ENCODE peak calls at places on chromosomes 6 and 20, in ten cellular contexts. M is NB4, T is heart left ventricle, U is ovary, D is spleen, S is Peyer's patch, H is HCT116, K is GM12878, C is stomach, R is esophagus squamous epithelium. Y is an unnamed sample.

GRCh38 chr20:63658749-63659187 is 656 bp downstream of the RTEL1 start:
- DNase-seq in R (no peak), C (no peak), T (no peak), H (no peak), S (no peak), K (no peak), M (peak), U (no peak), D (peak), Y (no peak)

GRCh38 chr6:9690388-9690787 is 724.5 kb downstream of the TFAP2A start:
- DNase-seq in T (no peak), D (no peak), H (no peak), K (no peak), R (no peak), U (no peak), M (no peak), S (no peak), C (no peak), Y (no peak)

GRCh38 chr6:7910654-7911344 is at the start of gene TXNDC5:
- DNase-seq in R (no peak), K (no peak), U (peak), T (peak), M (peak), H (no peak), C (peak), S (peak), D (peak), Y (peak)

GRCh38 chr6:2714359-2714895 is 36.3 kb downstream of the MYLK4 start:
- DNase-seq in S (no peak), K (no peak), C (no peak), U (peak), D (no peak), H (no peak), R (no peak), T (no peak), M (no peak), Y (no peak)

GRCh38 chr6:169738204-169738971 is 13.0 kb downstream of the DYNLT2 start:
- DNase-seq in D (no peak), H (no peak), R (no peak), T (peak), S (no peak), C (no peak), M (peak), K (no peak), U (no peak), Y (no peak)

GRCh38 chr6:28218312-28219248 is 6.5 kb upstream of the ZSCAN9 start:
- DNase-seq in K (no peak), D (peak), T (peak), S (peak), H (no peak), R (no peak), C (peak), M (peak), U (peak), Y (peak)

GRCh38 chr6:75207211-75207984 is 1.5 kb upstream of the COL12A1 start:
- DNase-seq in S (no peak), R (no peak), K (no peak), U (peak), D (peak), T (peak), C (no peak), H (no peak), M (no peak), Y (no peak)

GRCh38 chr6:90860822-90861601 is 274.1 kb upstream of the MAP3K7 start:
- DNase-seq in M (peak), K (no peak), S (no peak), H (no peak), U (no peak), C (no peak), D (no peak), R (no peak), T (no peak), Y (no peak)

GRCh38 chr6:133553652-133554051 is 312.5 kb downstream of the EYA4 start:
- DNase-seq in C (peak), S (no peak), H (peak), K (no peak), M (peak), T (no peak), R (no peak), U (peak), D (no peak), Y (no peak)

GRCh38 chr6:133241088-133241900 is at the start of gene EYA4:
- DNase-seq in C (no peak), R (no peak), H (no peak), T (peak), D (peak), U (no peak), S (no peak), M (no peak), K (no peak), Y (no peak)

GRCh38 chr20:62022575-62023139 is 43.0 kb downstream of the TAF4 start:
- DNase-seq in U (no peak), C (no peak), R (no peak), S (no peak), H (no peak), T (no peak), M (no peak), K (no peak), D (no peak), Y (no peak)

GRCh38 chr6:91135406-91135805 is 548.5 kb upstream of the MAP3K7 start:
- DNase-seq in K (no peak), C (no peak), S (no peak), T (no peak), M (no peak), R (no peak), D (no peak), U (no peak), H (no peak), Y (no peak)

GRCh38 chr6:1893470-1894130 is 283.9 kb downstream of the FOXC1 start:
- DNase-seq in H (no peak), U (no peak), C (no peak), K (no peak), D (no peak), T (no peak), S (no peak), M (no peak), R (no peak), Y (no peak)

GRCh38 chr20:34302312-34302722 is 838 bp downstream of the AHCY start:
- DNase-seq in K (no peak), M (no peak), R (no peak), H (no peak), U (no peak), T (no peak), D (no peak), S (no peak), C (no peak), Y (no peak)

GRCh38 chr6:51265426-51265825 is 446.8 kb downstream of the TFAP2B start:
- DNase-seq in H (no peak), D (no peak), C (no peak), T (peak), S (no peak), U (no peak), R (no peak), M (peak), K (no peak), Y (peak)

GRCh38 chr6:89347825-89348224 is 4.7 kb downstream of the UBE2J1 start:
- DNase-seq in R (no peak), U (no peak), H (no peak), S (no peak), C (no peak), M (peak), T (no peak), D (no peak), K (no peak), Y (no peak)

GRCh38 chr6:170212051-170212756 is 78.7 kb downstream of the DLL1 start:
- DNase-seq in M (no peak), S (peak), H (no peak), R (no peak), D (peak), U (no peak), K (no peak), T (no peak), C (no peak), Y (no peak)

GRCh38 chr20:43187476-43188233 is 2.1 kb downstream of the PTPRT start:
- DNase-seq in T (peak), K (no peak), H (peak), U (no peak), R (no peak), D (peak), M (peak), C (peak), S (peak), Y (peak)

GRCh38 chr20:9510926-9511325 is 3.5 kb upstream of the LAMP5 start:
- DNase-seq in R (no peak), K (peak), H (no peak), D (no peak), M (no peak), S (no peak), U (no peak), C (no peak), T (no peak), Y (no peak)

GRCh38 chr6:18047406-18047805 is 60.0 kb upstream of the KIF13A start:
- DNase-seq in S (no peak), C (no peak), T (no peak), D (no peak), R (no peak), H (no peak), U (no peak), K (no peak), M (no peak), Y (no peak)

GRCh38 chr20:32524871-32525501 is 60.1 kb downstream of the NOL4L start:
- DNase-seq in K (no peak), S (peak), C (peak), M (no peak), D (peak), T (peak), H (no peak), R (no peak), U (no peak), Y (peak)

GRCh38 chr6:129795261-129795660 is 65.9 kb downstream of the TMEM244 start:
- DNase-seq in U (no peak), S (no peak), K (no peak), C (no peak), R (no peak), H (no peak), M (no peak), T (no peak), D (no peak), Y (no peak)

GRCh38 chr6:108524528-108525218 is 36.0 kb upstream of the FOXO3 start:
- DNase-seq in C (no peak), H (no peak), S (no peak), T (no peak), U (no peak), D (no peak), K (no peak), R (no peak), M (no peak), Y (no peak)

GRCh38 chr6:89321571-89321970 is 6.5 kb upstream of the GABRR2 start:
- DNase-seq in M (peak), T (no peak), R (no peak), H (no peak), S (no peak), U (no peak), D (no peak), C (no peak), K (peak), Y (no peak)

GRCh38 chr6:31270788-31271640 is 878 bp downstream of the HLA-C start:
- DNase-seq in C (peak), S (peak), R (peak), T (peak), D (peak), H (no peak), K (no peak), M (peak), U (peak), Y (peak)

GRCh38 chr6:43448916-43449315 is 6.4 kb downstream of the DLK2 start:
- DNase-seq in K (no peak), C (no peak), U (no peak), H (no peak), R (no peak), T (no peak), D (no peak), M (no peak), S (no peak), Y (no peak)

GRCh38 chr6:10082385-10082784 is 332.5 kb downstream of the TFAP2A start:
- DNase-seq in C (no peak), S (no peak), K (no peak), T (no peak), D (no peak), R (no peak), M (peak), U (no peak), H (no peak), Y (no peak)

GRCh38 chr6:148240463-148240845 is 102.2 kb upstream of the SASH1 start:
- DNase-seq in U (no peak), C (no peak), T (peak), R (no peak), K (no peak), S (no peak), M (no peak), H (no peak), D (no peak), Y (no peak)

GRCh38 chr20:6715350-6716063 is 52.0 kb upstream of the BMP2 start:
- DNase-seq in H (no peak), S (no peak), K (no peak), C (no peak), U (no peak), T (no peak), R (no peak), M (no peak), D (no peak), Y (no peak)

GRCh38 chr6:151690303-151690702 is 117.2 kb upstream of the ESR1 start:
- DNase-seq in D (no peak), S (no peak), T (no peak), C (no peak), M (no peak), R (no peak), K (peak), H (no peak), U (no peak), Y (no peak)

GRCh38 chr20:2631228-2631627 is 21.2 kb upstream of the NOP56 start:
- DNase-seq in T (no peak), K (no peak), H (no peak), D (no peak), S (no peak), R (no peak), C (no peak), M (peak), U (no peak), Y (no peak)

GRCh38 chr6:41371461-41371991 is 36.1 kb downstream of the NCR2 start:
- DNase-seq in U (no peak), D (peak), T (peak), S (peak), M (peak), K (no peak), R (no peak), H (no peak), C (peak), Y (no peak)

GRCh38 chr6:125511809-125512341 is 210.1 kb upstream of the HDDC2 start:
- DNase-seq in C (no peak), H (no peak), U (no peak), S (no peak), T (no peak), K (no peak), D (no peak), R (no peak), M (no peak), Y (no peak)

GRCh38 chr20:7937328-7937727 is 2.9 kb downstream of the HAO1 start:
- DNase-seq in U (no peak), D (no peak), H (no peak), T (no peak), M (no peak), C (no peak), S (no peak), R (no peak), K (no peak), Y (no peak)
- TF ChIP-seq CTCF in U (no peak), D (no peak), H (no peak), T (no peak), M (no peak), C (no peak), S (no peak), R (no peak), K (no peak), Y (no peak)

DNA sequence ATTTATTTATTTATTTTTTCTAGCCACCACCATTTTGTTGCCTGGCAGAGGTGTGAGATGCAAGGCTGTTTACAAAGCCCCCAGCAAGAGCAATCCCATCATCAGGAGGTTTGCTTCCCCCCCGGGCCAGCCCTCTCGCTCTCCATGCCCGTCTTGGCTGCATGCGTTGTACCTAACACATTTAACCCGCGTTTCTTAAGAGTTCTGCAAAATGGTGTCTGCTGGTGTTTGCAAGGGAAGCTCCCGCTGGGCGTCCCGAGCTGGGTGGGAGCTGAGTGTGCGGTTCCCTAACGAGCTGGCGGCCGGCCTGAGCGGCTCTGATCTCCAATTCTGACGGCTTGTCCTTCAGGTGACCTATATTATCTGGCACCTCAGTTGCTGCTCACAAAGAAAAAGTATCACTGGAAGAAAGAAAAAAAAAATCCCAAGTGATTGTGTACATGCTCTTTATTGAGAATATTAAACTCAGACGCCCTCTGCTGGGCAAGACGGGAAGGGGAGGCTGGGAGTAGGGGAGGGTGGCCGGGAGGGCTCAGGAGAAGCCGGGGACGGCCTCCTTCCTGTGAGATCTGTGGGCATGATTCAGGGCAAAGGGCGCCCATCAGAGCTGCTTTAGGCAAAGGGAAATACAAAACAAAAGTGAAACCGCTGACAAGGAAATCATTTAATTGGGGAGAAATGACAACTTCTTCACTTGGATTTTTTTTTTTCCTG is 154.8 kb downstream of the BCAS1 start:
- DNase-seq in M (peak), U (peak), T (peak), R (peak), K (peak), S (peak), C (peak), H (peak), D (peak), Y (peak)
- TF ChIP-seq POLR2A in M (no peak), U (no peak), T (no peak), R (no peak), K (peak), S (peak), C (no peak), H (no peak), D (no peak), Y (no peak)

DNA sequence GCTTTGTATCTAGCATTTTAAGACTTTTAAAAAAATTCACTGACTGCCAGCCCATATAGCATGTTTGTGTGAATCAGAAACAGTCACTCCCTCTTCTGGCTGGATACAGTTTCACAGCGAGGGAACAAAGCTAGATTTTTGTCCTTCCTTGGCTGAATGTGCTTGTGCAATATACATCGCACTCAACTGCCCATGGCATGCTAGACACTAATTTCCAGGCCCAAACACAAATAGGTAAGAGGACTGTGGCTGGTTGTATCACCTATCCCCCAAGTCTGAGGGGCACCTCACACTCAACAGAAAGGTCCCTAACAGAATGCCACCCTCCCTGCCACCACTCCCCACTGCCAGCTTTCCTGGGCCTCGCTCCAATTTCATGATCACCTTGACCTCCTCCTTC is 16.2 kb upstream of the BLCAP start:
- DNase-seq in R (no peak), C (no peak), T (no peak), U (no peak), K (no peak), D (no peak), S (no peak), H (no peak), M (peak), Y (no peak)
- TF ChIP-seq CTCF in R (no peak), C (no peak), T (peak), U (no peak), K (peak), D (no peak), S (no peak), H (peak), M (peak), Y (no peak)

DNA sequence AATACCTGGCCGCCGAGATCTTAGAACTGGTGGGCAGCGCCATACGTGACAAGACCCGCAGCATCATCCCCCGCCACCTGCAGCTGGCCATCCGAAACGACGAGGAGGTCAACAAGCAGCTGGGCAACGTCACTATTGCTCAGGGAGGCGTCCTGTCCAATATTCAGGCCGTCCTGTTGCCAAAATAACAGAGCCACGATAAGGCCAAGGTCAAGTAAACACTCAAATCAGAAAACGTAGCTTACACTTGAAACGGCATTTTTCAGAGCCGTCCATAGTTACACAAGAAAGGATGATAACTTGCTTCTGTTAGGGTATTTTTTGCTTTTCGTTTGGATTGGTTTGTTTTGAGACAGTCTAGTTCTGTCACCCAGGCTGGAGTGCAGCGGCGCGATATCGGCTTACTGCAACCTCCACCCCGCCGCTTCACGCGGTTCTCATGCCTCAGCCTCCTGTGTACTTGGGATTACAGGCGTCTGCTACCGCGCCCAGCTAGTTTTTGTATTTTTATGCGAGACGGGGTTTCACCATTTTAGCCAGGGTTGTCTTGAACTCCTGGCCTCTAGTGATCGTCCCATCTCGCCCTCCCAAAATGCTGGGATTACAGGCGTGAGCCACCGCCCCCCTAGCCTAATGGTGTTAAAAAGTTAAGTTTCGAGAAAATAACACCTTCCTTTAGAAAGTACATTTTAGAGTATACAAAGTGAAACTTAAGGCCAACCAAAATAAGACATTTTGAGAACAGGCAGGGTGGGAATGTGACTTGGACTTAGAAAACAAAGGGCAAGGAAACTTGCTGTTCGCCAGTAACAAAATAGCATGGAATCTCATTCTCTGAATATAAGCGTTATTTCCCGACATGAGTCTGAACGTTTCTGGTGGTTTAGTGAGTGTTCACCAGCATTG is 42.8 kb upstream of the HFE start:
- DNase-seq in K (no peak), S (peak), H (no peak), M (peak), U (peak), C (no peak), T (peak), R (no peak), D (peak), Y (peak)
- TF ChIP-seq POLR2A in K (peak), S (no peak), H (no peak), M (peak), U (no peak), C (no peak), T (no peak), R (no peak), D (no peak), Y (no peak)

DNA sequence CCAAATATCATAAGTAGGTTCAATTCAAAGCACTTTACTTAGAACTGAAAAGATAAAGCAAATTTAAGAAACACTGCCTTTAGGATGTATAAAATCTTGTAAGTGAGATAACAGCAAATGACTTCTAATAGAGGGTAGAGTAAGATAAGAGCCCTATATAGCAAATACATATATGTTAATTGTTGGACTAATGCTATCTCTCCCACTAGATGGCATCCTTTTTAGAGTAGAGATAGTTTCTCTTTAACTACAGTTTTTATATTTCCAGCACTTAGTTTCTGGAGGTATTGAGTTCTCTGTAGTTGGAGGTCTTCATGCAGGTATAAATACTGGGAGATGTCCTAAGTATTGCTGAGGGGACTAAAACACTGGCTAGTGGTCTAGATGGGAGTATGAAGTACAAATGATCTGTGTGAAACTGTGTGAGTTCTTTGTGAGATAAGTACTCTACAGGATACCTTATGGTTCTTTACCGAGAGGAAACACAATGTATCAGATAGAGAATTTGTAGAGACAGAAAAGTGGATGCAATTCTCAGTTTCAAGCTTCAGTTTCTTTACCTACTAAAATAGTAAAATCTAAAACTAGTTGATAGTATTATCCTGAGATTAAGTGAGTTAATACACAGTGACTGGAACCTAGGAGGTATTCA is 399.3 kb downstream of the KHDRBS2 start:
- DNase-seq in M (peak), T (no peak), D (no peak), R (no peak), S (no peak), U (no peak), C (no peak), K (no peak), H (no peak), Y (no peak)
- TF ChIP-seq CTCF in M (peak), T (no peak), D (no peak), R (no peak), S (no peak), U (no peak), C (no peak), K (no peak), H (no peak), Y (no peak)

Y was measured in lower leg skin.